ENCODE peak calls at places on chromosomes 13 and 19, in six cellular contexts. S, G, Q, F, M and E are unnamed samples.

GRCh38 chr13:111413407-111414187 is 93.2 kb downstream of the TEX29 start:
- DNase-seq in S (no peak), G (no peak), Q (no peak), F (no peak), M (no peak), E (no peak)

GRCh38 chr13:107157272-107157671 is 589.3 kb upstream of the ARGLU1 start:
- DNase-seq in S (no peak), G (no peak), Q (no peak), F (peak), M (no peak), E (no peak)

GRCh38 chr13:32378012-32378411 is 49.9 kb downstream of the N4BP2L1 start:
- DNase-seq in S (no peak), G (no peak), Q (no peak), F (peak), M (no peak), E (no peak)

GRCh38 chr13:98771838-98772611 is 19.6 kb upstream of the SLC15A1 start:
- DNase-seq in S (no peak), G (no peak), Q (no peak), F (no peak), M (no peak), E (no peak)

GRCh38 chr19:5588441-5588840 is 20.7 kb upstream of the TINCR start:
- DNase-seq in S (no peak), G (no peak), Q (no peak), F (peak), M (no peak), E (no peak)

GRCh38 chr19:6020166-6020967 is 42.4 kb upstream of the RANBP3 start:
- DNase-seq in S (no peak), G (no peak), Q (no peak), F (no peak), M (no peak), E (no peak)

GRCh38 chr19:39156230-39156890 is 30.8 kb downstream of the PAK4 start:
- DNase-seq in S (no peak), G (peak), Q (no peak), F (no peak), M (no peak), E (peak)

GRCh38 chr13:111387026-111387871 is 66.8 kb downstream of the TEX29 start:
- DNase-seq in S (no peak), G (no peak), Q (no peak), F (no peak), M (no peak), E (no peak)

GRCh38 chr13:114101831-114102520 is 30.4 kb downstream of the RASA3 start:
- DNase-seq in S (no peak), G (no peak), Q (no peak), F (no peak), M (no peak), E (no peak)

GRCh38 chr19:40808497-40808896 is 9.5 kb downstream of the EGLN2 start:
- DNase-seq in S (no peak), G (no peak), Q (no peak), F (no peak), M (no peak), E (no peak)

GRCh38 chr19:33299061-33299665 is 3.2 kb downstream of the CEBPA start:
- DNase-seq in S (no peak), G (no peak), Q (no peak), F (no peak), M (no peak), E (no peak)

GRCh38 chr13:109790951-109791605 is 4.7 kb upstream of the IRS2 start:
- DNase-seq in S (no peak), G (peak), Q (peak), F (no peak), M (peak), E (no peak)

GRCh38 chr13:33032037-33032625 is 15.9 kb downstream of the KL start:
- DNase-seq in S (no peak), G (peak), Q (no peak), F (no peak), M (no peak), E (no peak)

GRCh38 chr13:101752432-101752831 is 300.0 kb downstream of the ITGBL1 start:
- DNase-seq in S (no peak), G (no peak), Q (no peak), F (no peak), M (no peak), E (no peak)

GRCh38 chr19:41711376-41712261 is 3.2 kb downstream of the CEACAM5 start:
- DNase-seq in S (no peak), G (no peak), Q (no peak), F (no peak), M (no peak), E (no peak)

GRCh38 chr13:55999709-56000108 is 1141.0 kb upstream of the PRR20A start:
- DNase-seq in S (no peak), G (no peak), Q (no peak), F (no peak), M (no peak), E (no peak)
- TF ChIP-seq CTCF in S (no peak), G (no peak), Q (peak), F (no peak), M (no peak), E (no peak)

DNA sequence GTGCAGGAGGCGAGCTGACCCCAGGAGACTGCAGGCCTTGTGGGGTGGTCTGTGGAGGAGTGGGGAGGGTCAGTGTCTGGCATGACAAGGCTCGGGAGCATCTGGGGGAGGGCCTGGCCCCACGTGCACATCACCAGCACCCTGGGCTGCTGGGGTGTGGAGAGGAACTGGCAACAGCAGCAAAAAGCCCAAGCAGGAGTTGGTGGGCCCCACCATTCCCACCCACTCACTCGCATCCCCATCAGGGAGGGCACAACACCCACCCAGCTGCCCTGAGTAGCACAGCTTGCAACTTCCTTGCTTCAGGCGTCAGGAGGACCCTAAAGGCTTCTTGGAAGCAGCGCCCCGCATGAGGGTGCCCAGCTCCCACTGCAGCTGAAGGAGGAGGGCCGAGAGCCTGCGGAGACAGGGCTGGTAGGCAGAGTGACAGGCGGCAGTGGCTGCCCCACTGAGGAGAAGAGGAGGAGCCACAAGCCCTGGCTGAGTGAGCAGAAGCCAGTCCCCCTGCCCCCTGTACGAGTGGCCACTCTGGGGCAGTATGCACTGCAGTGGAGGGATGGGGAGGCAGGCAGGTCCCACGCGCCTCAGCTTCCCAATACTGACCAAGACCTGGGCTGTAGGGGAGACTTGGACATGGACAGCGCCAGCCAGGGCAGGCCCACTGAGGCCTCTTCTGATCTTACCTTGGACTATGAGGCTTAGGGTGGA is 26.5 kb downstream of the ELL start:
- DNase-seq in S (no peak), G (no peak), Q (no peak), F (no peak), M (no peak), E (no peak)
- TF ChIP-seq CTCF in S (no peak), G (no peak), Q (no peak), F (no peak), M (no peak), E (no peak)

GRCh38 chr19:43723588-43723987 is 7.7 kb downstream of the IRGC start:
- DNase-seq in S (no peak), G (no peak), Q (no peak), F (no peak), M (no peak), E (no peak)
- TF ChIP-seq CTCF in S (no peak), G (peak), Q (peak), F (peak), M (peak), E (peak)

DNA sequence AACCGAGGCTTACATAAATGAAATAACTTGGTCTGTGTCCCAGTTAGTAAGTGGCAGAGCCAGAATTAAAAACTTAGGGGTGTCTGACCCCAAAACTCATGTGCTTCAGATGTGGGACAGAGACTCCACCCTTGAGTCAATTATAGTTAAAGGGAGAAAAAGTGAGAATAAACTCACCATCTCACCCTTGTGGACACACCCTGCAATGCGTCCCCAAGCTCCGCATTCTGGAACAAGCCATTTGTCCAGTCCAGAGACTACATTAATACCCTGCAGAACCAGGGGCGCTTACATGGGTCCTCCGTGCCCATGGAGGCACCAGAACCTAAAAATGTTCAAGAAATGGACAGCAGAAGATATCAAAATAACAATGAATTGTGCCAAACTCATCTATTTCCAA is 207.0 kb upstream of the ZNF507 start:
- DNase-seq in S (no peak), G (no peak), Q (no peak), F (no peak), M (no peak), E (peak)
- TF ChIP-seq CTCF in S (no peak), G (no peak), Q (no peak), F (no peak), M (no peak), E (peak)

DNA sequence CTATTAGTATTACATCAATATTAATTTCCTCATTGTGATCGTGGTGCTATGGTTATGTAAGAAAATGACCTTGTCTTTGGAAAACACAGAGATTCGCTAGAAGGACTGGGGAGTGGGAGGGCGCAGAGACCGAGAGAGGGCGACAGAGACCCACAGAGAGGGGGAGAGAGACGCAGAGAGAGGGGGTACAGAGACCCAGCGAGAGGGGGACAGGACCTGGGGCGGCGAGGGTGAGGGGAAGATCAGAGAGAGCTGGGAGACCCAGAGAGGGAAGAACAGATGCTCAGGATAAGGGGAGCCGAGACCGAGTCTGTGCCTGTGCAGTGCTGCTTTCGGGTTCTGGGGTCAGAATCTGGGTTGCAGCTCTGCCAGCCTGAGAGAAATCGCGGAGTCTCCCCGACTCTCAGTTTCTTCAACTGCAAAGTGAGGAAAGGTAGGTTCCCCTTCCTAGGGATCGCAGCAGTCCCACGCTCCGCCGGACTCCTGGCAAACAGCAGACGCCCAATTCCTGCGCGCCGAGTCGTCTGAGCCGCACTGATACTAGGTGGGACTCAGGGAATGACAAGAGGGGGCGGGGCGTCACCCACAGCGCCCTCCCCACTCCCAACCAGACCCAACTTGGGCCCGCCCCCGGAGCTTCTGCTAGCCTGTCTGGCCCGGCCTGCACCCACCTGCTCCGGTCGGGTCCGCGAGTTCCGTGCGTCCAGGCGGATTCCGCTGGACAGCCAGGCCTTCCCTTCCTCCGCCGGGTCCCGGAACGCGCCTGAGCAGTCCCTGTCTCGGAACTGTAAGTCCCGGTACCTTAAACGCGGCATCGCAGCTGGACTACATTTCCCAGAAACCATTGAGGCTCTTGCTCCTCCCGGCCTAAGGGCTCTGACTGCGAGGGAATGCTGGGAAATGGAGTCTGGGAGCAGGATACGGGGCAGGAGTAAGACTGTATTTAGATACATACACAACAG is 15.3 kb downstream of the IZUMO2 start:
- DNase-seq in S (peak), G (peak), Q (peak), F (peak), M (peak), E (peak)
- TF ChIP-seq CTCF in S (no peak), G (peak), Q (peak), F (no peak), M (peak), E (peak)

GRCh38 chr19:56836059-56836458 is 4.5 kb downstream of the PEG3 start:
- DNase-seq in S (no peak), G (no peak), Q (no peak), F (no peak), M (no peak), E (no peak)

GRCh38 chr19:56837892-56838679 is 2.4 kb downstream of the PEG3 start:
- DNase-seq in S (no peak), G (peak), Q (no peak), F (no peak), M (no peak), E (no peak)

GRCh38 chr19:56837004-56837403 is 3.5 kb downstream of the PEG3 start:
- DNase-seq in S (no peak), G (no peak), Q (no peak), F (no peak), M (no peak), E (peak)

GRCh38 chr19:56838680-56838929 is 1.9 kb downstream of the PEG3 start:
- DNase-seq in S (no peak), G (no peak), Q (no peak), F (no peak), M (no peak), E (no peak)

GRCh38 chr19:56837492-56837891 is 3.0 kb downstream of the PEG3 start:
- DNase-seq in S (no peak), G (peak), Q (no peak), F (no peak), M (no peak), E (no peak)
- TF ChIP-seq CTCF in S (no peak), G (peak), Q (no peak), F (no peak), M (peak), E (no peak)

GRCh38 chr19:43934985-43935708 is at the start of gene ZNF45:
- DNase-seq in S (peak), G (peak), Q (peak), F (peak), M (peak), E (peak)
- TF ChIP-seq CTCF in S (no peak), G (no peak), Q (no peak), F (no peak), M (no peak), E (no peak)

GRCh38 chr19:4550479-4551050 is 8.9 kb downstream of the SEMA6B start:
- DNase-seq in S (no peak), G (no peak), Q (no peak), F (no peak), M (no peak), E (no peak)

GRCh38 chr19:4550018-4550417 is 9.5 kb downstream of the SEMA6B start:
- DNase-seq in S (no peak), G (no peak), Q (no peak), F (no peak), M (no peak), E (no peak)

GRCh38 chr19:4548238-4548584 is 8.4 kb upstream of the LRG1 start:
- DNase-seq in S (no peak), G (no peak), Q (no peak), F (no peak), M (no peak), E (no peak)

GRCh38 chr19:4543856-4544647 is 4.2 kb upstream of the LRG1 start:
- DNase-seq in S (no peak), G (no peak), Q (no peak), F (no peak), M (no peak), E (no peak)

GRCh38 chr19:4547303-4548237 is 7.7 kb upstream of the LRG1 start:
- DNase-seq in S (no peak), G (no peak), Q (no peak), F (no peak), M (no peak), E (no peak)
- TF ChIP-seq CTCF in S (no peak), G (peak), Q (peak), F (peak), M (no peak), E (peak)

DNA sequence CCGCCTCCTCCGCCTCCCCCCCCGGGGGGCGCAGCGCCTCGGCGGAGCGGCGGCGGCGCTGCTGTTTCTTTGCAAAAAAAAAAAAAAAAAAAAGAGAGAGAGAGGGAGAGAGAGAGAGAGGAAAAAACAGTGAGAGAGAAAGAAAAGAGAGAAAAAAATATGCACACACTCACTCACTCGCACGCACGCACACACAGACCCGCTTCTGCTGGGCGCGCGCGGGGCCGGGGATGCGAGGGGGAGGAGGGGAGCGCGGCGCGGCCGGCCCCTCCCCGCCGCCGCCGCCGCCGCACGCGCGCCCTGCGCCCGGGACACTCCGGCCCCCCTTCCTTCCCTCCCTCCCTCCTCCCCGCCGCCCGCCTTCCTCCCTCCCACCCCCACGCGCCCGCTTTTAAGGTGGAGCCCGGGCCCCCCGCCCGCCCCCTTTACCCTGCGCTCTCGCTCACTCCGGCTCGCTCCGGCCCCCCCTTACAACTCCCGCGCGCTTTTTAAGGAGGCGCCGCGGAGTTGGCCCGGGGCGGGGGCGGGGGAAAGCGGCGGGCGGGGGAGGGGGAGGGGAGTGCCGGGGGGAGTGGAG is at the start of gene SAMD1:
- DNase-seq in S (peak), G (peak), Q (peak), F (peak), M (peak), E (peak)
- TF ChIP-seq CTCF in S (no peak), G (no peak), Q (no peak), F (no peak), M (no peak), E (no peak)